ENCODE peak calls at places on chromosomes 5 and 9, in six cellular contexts. K is cerebellum; R is NCI-H446 treated with DMSO at 0.1 percent for 48 hours; D is stimulated activated CD4-positive, alpha-beta T cell treated with anti-CD3 and anti-CD28 coated beads, Interleukin-2, amount 100 ng/mL, for 48 hours; S is EH; U is GM20000. H is an unnamed sample.

GRCh38 chr9:93134018-93134739 is at the start of gene NINJ1:
- DNase-seq in S (peak; percentile 72), K (peak; percentile 70), D (peak; percentile 79), R (no peak), U (peak; percentile 97), H (peak; percentile 74)

GRCh38 chr9:114825126-114825525 is 19.3 kb upstream of the TNFSF15 start:
- DNase-seq in U (no peak), S (no peak), D (no peak), K (no peak), R (no peak), H (no peak)

GRCh38 chr9:91943876-91944470 is 6.1 kb downstream of the ROR2 start:
- DNase-seq in D (no peak), K (no peak), S (no peak), R (no peak), U (no peak), H (no peak)

GRCh38 chr5:147417133-147417813 is 92.6 kb downstream of the DPYSL3 start:
- DNase-seq in K (no peak), R (peak; percentile 53), D (no peak), S (peak; percentile 73), U (no peak), H (no peak)

GRCh38 chr5:11504794-11505193 is 399.5 kb downstream of the CTNND2 start:
- DNase-seq in S (no peak), K (no peak), R (peak; percentile 48), U (no peak), D (no peak), H (no peak)

GRCh38 chr5:114243281-114243982 is 118.4 kb upstream of the KCNN2 start:
- DNase-seq in U (no peak), S (peak; percentile 96), D (no peak), R (no peak), K (no peak), H (no peak)

GRCh38 chr9:121388140-121388925 is 18.3 kb upstream of the STOM start:
- DNase-seq in R (no peak), U (no peak), D (no peak), K (no peak), S (peak; percentile 32), H (no peak)

GRCh38 chr9:133633681-133633990 is 2.5 kb upstream of the DBH start:
- DNase-seq in U (no peak), K (no peak), D (no peak), S (no peak), R (no peak), H (no peak)

GRCh38 chr5:59592101-59592500 is 301.4 kb downstream of the PDE4D start:
- DNase-seq in U (no peak), D (no peak), R (peak; percentile 38), S (peak; percentile 23), K (no peak), H (no peak)

H was measured in Ammon's horn.